ENCODE peak calls at places on chromosomes 16 and 17, in five cellular contexts. U is H1, M is sigmoid colon, P is transverse colon, I is HCT116. J is an unnamed sample.

GRCh38 chr16:21100447-21100846 is 50.2 kb downstream of the DNAH3 start:
- DNase-seq in U (no peak), M (no peak), P (no peak), I (peak; percentile 19), J (no peak)

GRCh38 chr17:67256075-67256732 is 11.2 kb upstream of the HELZ start:
- DNase-seq in U (no peak), M (no peak), P (no peak), I (no peak), J (no peak)

GRCh38 chr16:89277641-89278341 is 60.3 kb downstream of the ZNF778 start:
- DNase-seq in U (no peak), M (no peak), P (no peak), I (no peak), J (no peak)

GRCh38 chr17:74199306-74200092 is 4.0 kb upstream of the RPL38 start:
- DNase-seq in U (no peak), M (peak; percentile 72), P (peak; percentile 72), I (no peak), J (no peak)

GRCh38 chr17:55577011-55577586 is 65.8 kb upstream of the SMIM36 start:
- DNase-seq in U (no peak), M (peak; percentile 77), P (peak; percentile 36), I (no peak), J (no peak)

GRCh38 chr17:18122991-18123753 is 14.6 kb downstream of the MYO15A start:
- DNase-seq in U (no peak), M (no peak), P (no peak), I (no peak), J (no peak)

GRCh38 chr17:50238594-50239287 is 35.5 kb upstream of the TMEM92 start:
- DNase-seq in U (no peak), M (no peak), P (no peak), I (no peak), J (no peak)

GRCh38 chr16:75224683-75225082 is 5.9 kb downstream of the CTRB1 start:
- DNase-seq in U (no peak), M (no peak), P (no peak), I (no peak), J (no peak)

GRCh38 chr17:68649324-68649723 is 48.2 kb upstream of the FAM20A start:
- DNase-seq in U (no peak), M (no peak), P (no peak), I (no peak), J (no peak)

GRCh38 chr17:5607946-5608345 is 23.6 kb upstream of the NLRP1 start:
- DNase-seq in U (no peak), M (no peak), P (no peak), I (no peak), J (no peak)

GRCh38 chr16:88195021-88195581 is 187.7 kb upstream of the ZNF469 start:
- DNase-seq in U (no peak), M (peak; percentile 79), P (no peak), I (no peak), J (no peak)

GRCh38 chr17:50452627-50453300 is 15.9 kb downstream of the CHAD start:
- DNase-seq in U (no peak), M (no peak), P (peak; percentile 82), I (no peak), J (no peak)

GRCh38 chr16:26658486-26658885 is 408.2 kb upstream of the C16orf82 start:
- DNase-seq in U (no peak), M (no peak), P (no peak), I (no peak), J (no peak)

GRCh38 chr16:50313596-50314483 is 47.5 kb downstream of the ADCY7 start:
- DNase-seq in U (no peak), M (peak; percentile 76), P (no peak), I (no peak), J (no peak)

GRCh38 chr17:1008008-1008761 is 11.3 kb downstream of the TIMM22 start:
- DNase-seq in U (no peak), M (peak; percentile 74), P (no peak), I (no peak), J (no peak)

GRCh38 chr17:63881935-63882601 is at the start of gene GH2:
- DNase-seq in U (no peak), M (no peak), P (peak; percentile 50), I (peak; percentile 56), J (peak; percentile 10)

GRCh38 chr16:67897231-67897630 is 4.2 kb downstream of the PSKH1 start:
- DNase-seq in U (no peak), M (no peak), P (no peak), I (no peak), J (no peak)
- TF ChIP-seq POLR2AphosphoS5 in U (no peak), M (no peak), P (no peak), I (no peak), J (no peak)

GRCh38 chr17:73196500-73196899 is 3.6 kb downstream of the COG1 start:
- DNase-seq in U (no peak), M (peak; percentile 69), P (peak; percentile 73), I (no peak), J (peak; percentile 88)

GRCh38 chr17:73194514-73195222 is 1.8 kb downstream of the COG1 start:
- DNase-seq in U (no peak), M (no peak), P (no peak), I (no peak), J (no peak)

GRCh38 chr17:73191443-73192218 is 1.2 kb upstream of the COG1 start:
- DNase-seq in U (no peak), M (peak; percentile 80), P (peak; percentile 78), I (peak; percentile 80), J (peak; percentile 66)

GRCh38 chr17:73192219-73192893 is 499 bp upstream of the COG1 start:
- DNase-seq in U (no peak), M (peak; percentile 80), P (peak; percentile 66), I (peak; percentile 75), J (peak; percentile 43)

DNA sequence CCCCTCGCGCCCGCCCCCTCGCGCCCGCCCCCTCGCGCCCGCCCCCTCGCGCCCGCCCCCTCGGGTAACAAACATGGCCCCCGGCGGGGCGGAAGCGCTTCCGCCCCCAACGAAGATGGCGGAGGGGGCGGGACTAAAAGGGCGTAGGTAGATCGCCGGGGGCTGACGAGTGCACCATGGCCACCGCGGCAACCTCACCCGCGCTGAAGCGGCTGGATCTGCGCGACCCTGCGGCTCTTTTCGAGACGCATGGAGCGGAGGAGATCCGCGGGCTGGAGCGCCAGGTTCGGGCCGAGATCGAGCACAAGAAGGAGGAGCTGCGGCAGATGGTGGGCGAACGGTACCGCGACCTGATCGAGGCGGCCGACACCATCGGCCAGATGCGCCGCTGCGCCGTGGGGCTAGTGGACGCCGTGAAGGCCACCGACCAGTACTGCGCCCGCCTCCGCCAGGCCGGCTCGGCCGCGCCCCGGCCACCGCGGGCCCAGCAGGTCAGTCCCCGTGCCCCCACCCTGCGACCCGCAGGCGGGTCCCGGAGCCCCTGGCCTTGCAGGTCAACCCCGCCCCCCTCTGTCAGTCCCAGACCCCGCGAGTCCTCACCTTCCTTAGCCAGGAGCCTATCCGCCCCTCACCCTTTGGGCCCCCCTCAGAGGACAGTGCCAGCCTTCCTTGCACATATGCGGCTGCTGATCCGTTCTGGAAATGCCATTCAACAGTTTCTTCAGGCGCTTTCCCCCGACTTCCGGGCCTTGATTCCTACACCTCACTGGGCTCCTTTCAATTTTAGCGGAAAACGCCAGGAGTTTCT is at the start of gene COG1:
- DNase-seq in U (no peak), M (peak; percentile 93), P (peak; percentile 92), I (peak; percentile 76), J (peak; percentile 71)
- TF ChIP-seq POLR2A in U (peak; percentile 41), M (peak; percentile 29), P (peak; percentile 72), I (peak; percentile 7), J (peak; percentile 55)

GRCh38 chr17:47650525-47651522 is 1.1 kb downstream of the KPNB1 start:
- DNase-seq in U (peak; percentile 87), M (peak; percentile 98), P (peak; percentile 96), I (peak; percentile 96), J (peak; percentile 93)

GRCh38 chr17:47652570-47652969 is 2.9 kb downstream of the KPNB1 start:
- DNase-seq in U (no peak), M (no peak), P (no peak), I (no peak), J (no peak)

GRCh38 chr17:47653442-47653841 is 3.7 kb downstream of the KPNB1 start:
- DNase-seq in U (no peak), M (no peak), P (no peak), I (no peak), J (no peak)

GRCh38 chr17:47651704-47652103 is 2.0 kb downstream of the KPNB1 start:
- DNase-seq in U (no peak), M (no peak), P (no peak), I (no peak), J (no peak)

GRCh38 chr17:47654991-47655390 is 5.3 kb downstream of the KPNB1 start:
- DNase-seq in U (no peak), M (no peak), P (no peak), I (no peak), J (no peak)
- H3K4me3 ChIP-seq in U (no peak overlapping the region), M (no peak overlapping the region), P (no peak overlapping the region), I (no peak overlapping the region), J (no peak overlapping the region)

DNA sequence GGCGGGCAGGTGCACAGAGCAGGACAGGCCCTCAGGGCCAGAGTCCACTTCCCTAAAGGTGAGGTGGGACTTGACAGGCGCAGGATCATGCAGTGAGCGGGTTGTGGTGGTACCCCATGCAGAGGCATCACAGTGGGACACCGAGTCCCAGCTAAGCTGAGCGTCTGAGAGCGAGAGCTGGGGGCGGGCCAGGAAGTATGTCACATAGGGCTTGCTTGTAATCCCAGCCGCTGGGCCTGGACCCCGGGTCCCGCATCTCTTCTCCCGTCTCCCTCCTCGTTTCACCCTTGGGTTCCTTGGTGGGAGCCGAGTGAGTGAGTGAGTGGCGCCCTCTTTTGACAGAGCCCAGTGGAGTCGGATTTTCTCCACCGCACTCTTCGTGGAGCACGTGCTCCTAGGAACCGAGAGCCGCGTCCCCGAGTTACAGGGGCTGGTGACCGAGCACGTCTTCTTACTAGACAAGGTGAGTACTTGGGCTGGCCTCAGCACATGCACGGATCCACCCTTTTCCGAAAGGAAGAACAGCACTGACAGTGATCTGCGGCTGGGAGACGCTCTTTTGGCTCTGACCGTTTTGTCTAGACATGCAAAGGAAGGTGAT is 50.8 kb upstream of the ENDOV start:
- DNase-seq in U (no peak), M (peak; percentile 65), P (no peak), I (peak; percentile 8), J (no peak)
- TF ChIP-seq POLR2AphosphoS5 in U (no peak), M (no peak), P (no peak), I (no peak), J (no peak)

DNA sequence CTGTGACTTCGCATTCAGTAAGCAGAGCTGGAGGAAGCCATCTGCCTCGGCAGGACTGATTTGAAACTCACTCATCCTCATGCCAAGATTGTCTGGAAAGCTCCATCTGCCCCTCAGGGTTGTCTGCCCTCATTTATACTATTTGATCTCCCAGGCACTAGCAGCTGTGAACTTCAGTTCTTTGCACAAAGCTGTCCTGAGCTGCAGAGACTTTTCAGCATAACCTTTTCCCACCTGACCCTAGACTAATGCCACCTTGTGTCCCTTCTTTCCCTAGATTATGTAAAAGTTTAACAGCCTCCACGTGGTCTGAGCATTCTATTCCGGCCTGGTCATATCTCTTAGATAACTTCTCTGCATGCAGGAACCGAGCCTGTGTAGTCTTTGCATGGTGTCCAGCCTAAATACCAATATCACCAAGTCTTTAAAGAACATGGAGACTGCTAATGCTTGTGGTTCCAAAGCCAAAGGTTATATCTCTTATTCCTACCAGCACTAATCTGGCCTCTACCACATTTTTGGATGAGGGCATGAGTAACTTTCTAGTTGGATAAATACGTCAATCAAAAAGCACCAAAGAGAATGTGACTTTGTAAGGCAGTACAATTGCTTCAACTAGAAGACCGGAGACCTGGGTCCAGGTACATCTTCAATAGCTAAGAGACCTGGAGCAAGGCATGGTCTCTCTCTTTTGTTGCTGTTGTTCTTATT is 29.1 kb downstream of the STAT5A start:
- DNase-seq in U (no peak), M (no peak), P (no peak), I (no peak), J (no peak)
- TF ChIP-seq POLR2A in U (no peak), M (no peak), P (no peak), I (no peak), J (no peak)

J was measured in prostate gland.